ENCODE peak calls at places on chromosomes 7 and 10, in seven cellular contexts. Q is CD8-positive, alpha-beta T cell; E is breast epithelium; T is IMR-90; F is AG04450; P is Karpas-422; W is psoas muscle. K is an unnamed sample.
A peak's percentile ranks its signal among the peaks of the same experiment; 100 is the strongest.

GRCh38 chr10:122847782-122848604 is 2.3 kb upstream of the CUZD1 start:
- DNase-seq in Q (no peak), E (no peak), T (peak; percentile 34), F (no peak), P (no peak), W (no peak), K (no peak)

GRCh38 chr7:107659666-107660065 is 962 bp upstream of the SLC26A4 start:
- DNase-seq in Q (no peak), E (no peak), T (peak; percentile 87), F (peak; percentile 36), P (peak; percentile 82), W (no peak), K (no peak)

GRCh38 chr7:97064972-97065587 is 40.4 kb upstream of the DLX5 start:
- DNase-seq in Q (no peak), E (no peak), T (peak; percentile 58), F (peak; percentile 11), P (peak; percentile 80), W (no peak), K (peak; percentile 72)

GRCh38 chr7:45203947-45204445 is 46.4 kb downstream of the RAMP3 start:
- DNase-seq in Q (no peak), E (no peak), T (peak; percentile 51), F (peak; percentile 7), P (no peak), W (no peak), K (no peak)

GRCh38 chr10:43026039-43026973 is 50.6 kb upstream of the RET start:
- DNase-seq in Q (no peak), E (peak; percentile 50), T (no peak), F (no peak), P (no peak), W (no peak), K (peak; percentile 54)

GRCh38 chr7:83677180-83677866 is 28.4 kb upstream of the SEMA3E start:
- DNase-seq in Q (no peak), E (no peak), T (peak; percentile 94), F (peak; percentile 77), P (no peak), W (no peak), K (no peak)

GRCh38 chr10:107984581-107984980 is 820.1 kb upstream of the SORCS1 start:
- DNase-seq in Q (no peak), E (no peak), T (no peak), F (no peak), P (no peak), W (no peak), K (no peak)

GRCh38 chr7:101506531-101506930 is 122.6 kb downstream of the MYL10 start:
- DNase-seq in Q (no peak), E (no peak), T (peak; percentile 12), F (no peak), P (no peak), W (no peak), K (no peak)

GRCh38 chr10:78457804-78458483 is 424.3 kb downstream of the RPS24 start:
- DNase-seq in Q (no peak), E (no peak), T (peak; percentile 90), F (peak; percentile 46), P (no peak), W (no peak), K (no peak)

GRCh38 chr10:79104264-79104954 is 35.6 kb downstream of the ZMIZ1 start:
- DNase-seq in Q (no peak), E (no peak), T (peak; percentile 51), F (no peak), P (no peak), W (peak; percentile 69), K (no peak)

GRCh38 chr10:44978570-44979280 is at the start of gene DEPP1:
- DNase-seq in Q (no peak), E (peak; percentile 96), T (peak; percentile 93), F (peak; percentile 90), P (no peak), W (peak; percentile 91), K (peak; percentile 87)

GRCh38 chr7:69283421-69283820 is 314.9 kb upstream of the AUTS2 start:
- DNase-seq in Q (no peak), E (peak; percentile 30), T (no peak), F (no peak), P (no peak), W (no peak), K (no peak)

GRCh38 chr7:146956323-146956722 is 839.7 kb downstream of the CNTNAP2 start:
- DNase-seq in Q (no peak), E (no peak), T (no peak), F (no peak), P (no peak), W (no peak), K (no peak)

GRCh38 chr7:79741684-79742083 is 288.2 kb upstream of the MAGI2 start:
- DNase-seq in Q (no peak), E (no peak), T (no peak), F (no peak), P (no peak), W (no peak), K (no peak)

GRCh38 chr10:58435297-58435696 is 50.1 kb downstream of the TFAM start:
- DNase-seq in Q (no peak), E (no peak), T (peak; percentile 99), F (peak; percentile 87), P (no peak), W (peak; percentile 43), K (no peak)

GRCh38 chr7:120991570-120991969 is 3.1 kb downstream of the CPED1 start:
- DNase-seq in Q (no peak), E (no peak), T (peak; percentile 90), F (no peak), P (no peak), W (no peak), K (no peak)

GRCh38 chr10:119896061-119896655 is 3.6 kb downstream of the SEC23IP start:
- DNase-seq in Q (no peak), E (no peak), T (peak; percentile 95), F (peak; percentile 78), P (no peak), W (no peak), K (no peak)

GRCh38 chr7:122553761-122554160 is 145.2 kb downstream of the RNF133 start:
- DNase-seq in Q (no peak), E (no peak), T (no peak), F (no peak), P (no peak), W (no peak), K (no peak)

GRCh38 chr7:137950263-137950621 is 51.6 kb downstream of the CREB3L2 start:
- DNase-seq in Q (no peak), E (no peak), T (no peak), F (no peak), P (no peak), W (no peak), K (no peak)

GRCh38 chr7:75532639-75533038 is 40.5 kb downstream of the SPDYE5 start:
- DNase-seq in Q (no peak), E (no peak), T (no peak), F (no peak), P (no peak), W (no peak), K (no peak)

GRCh38 chr7:98556288-98556687 is 60.8 kb upstream of the NPTX2 start:
- DNase-seq in Q (no peak), E (no peak), T (no peak), F (no peak), P (no peak), W (no peak), K (no peak)

GRCh38 chr7:139106959-139107358 is 2.6 kb downstream of the ZC3HAV1 start:
- DNase-seq in Q (no peak), E (no peak), T (no peak), F (no peak), P (no peak), W (no peak), K (no peak)
- H3K27ac ChIP-seq in Q (peak overlapping the region; percentile 98), E (peak overlapping the region; percentile 95), T (no peak overlapping the region), F (no peak overlapping the region), P (peak overlapping the region; percentile 24), W (no peak overlapping the region), K (no peak overlapping the region)

GRCh38 chr10:71981868-71982230 is 17.7 kb downstream of the CHST3 start:
- DNase-seq in Q (no peak), E (no peak), T (no peak), F (no peak), P (no peak), W (no peak), K (no peak)

GRCh38 chr10:71980181-71981023 is 16.2 kb downstream of the CHST3 start:
- DNase-seq in Q (no peak), E (no peak), T (peak; percentile 48), F (no peak), P (no peak), W (no peak), K (no peak)

GRCh38 chr10:71979692-71980062 is 15.5 kb downstream of the CHST3 start:
- DNase-seq in Q (no peak), E (no peak), T (no peak), F (no peak), P (no peak), W (no peak), K (no peak)

GRCh38 chr10:71982269-71983178 is 18.3 kb downstream of the CHST3 start:
- DNase-seq in Q (no peak), E (no peak), T (no peak), F (no peak), P (no peak), W (no peak), K (no peak)

GRCh38 chr10:71981024-71981867 is 17.1 kb downstream of the CHST3 start:
- DNase-seq in Q (no peak), E (no peak), T (no peak), F (no peak), P (no peak), W (no peak), K (peak; percentile 62)
- H3K27ac ChIP-seq in Q (no peak overlapping the region), E (peak overlapping the region; percentile 75), T (peak overlapping the region; percentile 62), F (peak overlapping the region; percentile 58), P (no peak overlapping the region), W (peak overlapping the region; percentile 14), K (peak overlapping the region; percentile 61)

DNA sequence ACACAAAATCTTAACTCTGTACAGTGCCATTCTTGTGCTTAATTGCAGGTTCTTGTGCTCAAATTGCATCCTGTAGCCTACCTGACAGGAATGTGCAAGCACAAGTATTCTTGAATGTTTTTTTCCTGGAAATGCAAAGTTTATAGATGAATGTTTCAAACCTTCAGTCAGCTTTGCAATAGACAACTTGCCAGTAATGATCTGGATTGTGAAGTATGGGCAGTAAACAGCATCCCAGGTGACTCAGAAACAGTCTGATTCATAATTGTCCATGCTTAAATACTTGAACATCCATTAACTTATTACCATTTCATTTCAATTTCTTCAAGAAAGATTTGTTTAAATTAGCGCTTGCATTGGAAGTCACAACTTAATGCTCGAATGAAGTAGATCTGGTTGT is 347.2 kb downstream of the SDK1 start:
- DNase-seq in Q (no peak), E (no peak), T (peak; percentile 29), F (no peak), P (no peak), W (no peak), K (no peak)
- H3K27ac ChIP-seq in Q (no peak overlapping the region), E (no peak overlapping the region), T (no peak overlapping the region), F (no peak overlapping the region), P (no peak overlapping the region), W (no peak overlapping the region), K (no peak overlapping the region)

GRCh38 chr10:132434405-132435005 is 37.5 kb downstream of the PWWP2B start:
- DNase-seq in Q (peak; percentile 42), E (no peak), T (no peak), F (no peak), P (no peak), W (peak; percentile 66), K (no peak)
- H3K27ac ChIP-seq in Q (no peak overlapping the region), E (no peak overlapping the region), T (no peak overlapping the region), F (no peak overlapping the region), P (no peak overlapping the region), W (no peak overlapping the region), K (no peak overlapping the region)

GRCh38 chr7:143372070-143372469 is 9.1 kb upstream of the ZYX start:
- DNase-seq in Q (peak; percentile 56), E (no peak), T (no peak), F (no peak), P (no peak), W (peak; percentile 63), K (no peak)
- H3K27ac ChIP-seq in Q (no peak overlapping the region), E (no peak overlapping the region), T (no peak overlapping the region), F (no peak overlapping the region), P (no peak overlapping the region), W (no peak overlapping the region), K (no peak overlapping the region)

K was measured in neural progenitor cell.